ENCODE peak calls at places on chromosome 2, in six cellular contexts. P, B, H, A, Q and O are unnamed samples.

GRCh38 chr2:108909917-108910515 is 79.0 kb downstream of the EDAR start:
- DNase-seq in P (no peak), B (no peak), H (peak; percentile 21), A (no peak), Q (no peak), O (no peak)

GRCh38 chr2:161426416-161426787 is 10.3 kb downstream of the TBR1 start:
- DNase-seq in P (no peak), B (no peak), H (no peak), A (peak; percentile 5), Q (no peak), O (no peak)

GRCh38 chr2:134438371-134438770 is 184.5 kb downstream of the MGAT5 start:
- DNase-seq in P (no peak), B (no peak), H (no peak), A (no peak), Q (no peak), O (no peak)

GRCh38 chr2:177708106-177708505 is 315.5 kb downstream of the AGPS start:
- DNase-seq in P (no peak), B (no peak), H (no peak), A (no peak), Q (no peak), O (no peak)

GRCh38 chr2:8882094-8882493 is 44.7 kb upstream of the KIDINS220 start:
- DNase-seq in P (peak; percentile 58), B (no peak), H (no peak), A (peak; percentile 15), Q (no peak), O (no peak)

GRCh38 chr2:20916604-20917286 is 93.8 kb upstream of the LDAH start:
- DNase-seq in P (no peak), B (no peak), H (no peak), A (no peak), Q (no peak), O (no peak)

GRCh38 chr2:225192869-225193268 is 150.6 kb upstream of the DOCK10 start:
- DNase-seq in P (no peak), B (no peak), H (no peak), A (no peak), Q (no peak), O (no peak)

GRCh38 chr2:52897511-52898085 is 870.0 kb upstream of the CHAC2 start:
- DNase-seq in P (no peak), B (no peak), H (no peak), A (no peak), Q (no peak), O (no peak)

GRCh38 chr2:54543736-54544396 is 87.7 kb downstream of the SPTBN1 start:
- DNase-seq in P (no peak), B (no peak), H (no peak), A (no peak), Q (no peak), O (no peak)

GRCh38 chr2:205975082-205975949 is 110.7 kb downstream of the INO80D start:
- DNase-seq in P (no peak), B (no peak), H (peak; percentile 70), A (no peak), Q (no peak), O (no peak)

GRCh38 chr2:215829261-215829660 is 184.1 kb downstream of the MREG start:
- DNase-seq in P (no peak), B (no peak), H (no peak), A (no peak), Q (no peak), O (no peak)

GRCh38 chr2:211928186-211928585 is 610.4 kb downstream of the ERBB4 start:
- DNase-seq in P (no peak), B (no peak), H (no peak), A (no peak), Q (no peak), O (no peak)

GRCh38 chr2:142112648-142113278 is 18.1 kb downstream of the LRP1B start:
- DNase-seq in P (no peak), B (no peak), H (no peak), A (no peak), Q (no peak), O (no peak)

DNA sequence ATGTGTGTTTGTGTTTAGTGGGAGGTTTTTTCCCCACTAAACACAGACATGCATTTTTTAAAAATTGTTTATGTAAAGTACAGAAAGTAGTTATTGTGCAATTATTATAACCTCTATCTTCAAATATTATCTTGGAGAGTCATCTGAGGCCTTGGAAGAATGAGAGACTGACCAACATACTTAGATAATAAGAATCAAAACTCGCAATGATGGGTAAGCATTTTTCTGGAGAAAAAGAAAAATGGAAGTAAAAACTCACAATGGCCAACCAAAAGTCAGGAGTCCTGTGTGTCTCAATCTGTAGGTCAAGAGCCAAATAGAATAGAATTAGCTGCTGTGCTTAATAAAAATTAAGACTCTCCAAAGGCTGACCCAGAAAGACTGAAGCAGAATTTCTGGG is 43.0 kb downstream of the MEMO1 start:
- DNase-seq in P (no peak), B (no peak), H (no peak), A (no peak), Q (no peak), O (no peak)
- TF ChIP-seq CTCF in P (no peak), B (no peak), H (no peak), A (no peak), Q (no peak), O (no peak)

DNA sequence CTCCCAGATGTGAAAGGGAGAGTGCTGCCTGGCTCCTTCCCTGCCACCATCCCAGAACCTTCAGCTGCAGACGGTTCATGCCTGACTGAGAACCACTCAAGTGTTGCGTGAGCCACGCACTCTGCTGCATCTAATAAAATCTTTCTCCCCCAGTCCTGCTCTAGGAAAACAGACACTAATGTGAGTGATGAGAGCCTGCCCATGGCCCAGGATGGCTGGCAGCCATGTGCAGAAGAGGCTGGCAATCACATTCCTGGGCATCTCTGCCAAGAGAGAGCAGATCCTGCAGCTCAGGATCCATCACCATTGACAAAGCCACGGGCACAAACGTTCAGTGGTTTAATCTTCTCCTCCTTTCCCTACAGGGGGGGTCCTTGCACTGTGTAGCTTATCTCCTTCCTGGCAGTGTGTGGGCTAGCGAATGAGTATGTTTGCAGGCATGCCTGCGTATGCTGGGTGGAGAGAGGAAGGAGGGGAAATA is 477.5 kb downstream of the SLC4A3 start:
- DNase-seq in P (peak; percentile 37), B (no peak), H (no peak), A (peak; percentile 46), Q (no peak), O (no peak)
- TF ChIP-seq CTCF in P (peak; percentile 66), B (no peak), H (no peak), A (no peak), Q (no peak), O (peak; percentile 47)

GRCh38 chr2:237666606-237667005 is 39.2 kb downstream of the LRRFIP1 start:
- DNase-seq in P (no peak), B (no peak), H (peak; percentile 24), A (no peak), Q (no peak), O (no peak)

GRCh38 chr2:237664151-237664550 is 36.8 kb downstream of the LRRFIP1 start:
- DNase-seq in P (no peak), B (no peak), H (peak; percentile 26), A (no peak), Q (no peak), O (no peak)

GRCh38 chr2:237663517-237663916 is 36.1 kb downstream of the LRRFIP1 start:
- DNase-seq in P (no peak), B (no peak), H (no peak), A (no peak), Q (no peak), O (no peak)

GRCh38 chr2:237667891-237668290 is 40.5 kb downstream of the LRRFIP1 start:
- DNase-seq in P (no peak), B (no peak), H (no peak), A (no peak), Q (no peak), O (no peak)

GRCh38 chr2:237665713-237666143 is 38.3 kb downstream of the LRRFIP1 start:
- DNase-seq in P (no peak), B (no peak), H (no peak), A (peak; percentile 35), Q (no peak), O (no peak)
- TF ChIP-seq CTCF in P (no peak), B (peak; percentile 25), H (no peak), A (no peak), Q (no peak), O (peak; percentile 66)

GRCh38 chr2:43228341-43228751 is 1.9 kb upstream of the ZFP36L2 start:
- DNase-seq in P (no peak), B (no peak), H (no peak), A (no peak), Q (no peak), O (no peak)

GRCh38 chr2:43230981-43231827 is 4.8 kb upstream of the ZFP36L2 start:
- DNase-seq in P (peak; percentile 85), B (no peak), H (no peak), A (no peak), Q (no peak), O (no peak)

GRCh38 chr2:43228782-43229659 is 2.6 kb upstream of the ZFP36L2 start:
- DNase-seq in P (no peak), B (no peak), H (no peak), A (no peak), Q (peak; percentile 58), O (no peak)

GRCh38 chr2:43227830-43228280 is 1.4 kb upstream of the ZFP36L2 start:
- DNase-seq in P (peak; percentile 79), B (no peak), H (no peak), A (no peak), Q (no peak), O (no peak)

GRCh38 chr2:43230481-43230880 is 4.1 kb upstream of the ZFP36L2 start:
- DNase-seq in P (no peak), B (no peak), H (no peak), A (no peak), Q (no peak), O (no peak)
- TF ChIP-seq CTCF in P (no peak), B (no peak), H (peak; percentile 19), A (no peak), Q (no peak), O (no peak)

DNA sequence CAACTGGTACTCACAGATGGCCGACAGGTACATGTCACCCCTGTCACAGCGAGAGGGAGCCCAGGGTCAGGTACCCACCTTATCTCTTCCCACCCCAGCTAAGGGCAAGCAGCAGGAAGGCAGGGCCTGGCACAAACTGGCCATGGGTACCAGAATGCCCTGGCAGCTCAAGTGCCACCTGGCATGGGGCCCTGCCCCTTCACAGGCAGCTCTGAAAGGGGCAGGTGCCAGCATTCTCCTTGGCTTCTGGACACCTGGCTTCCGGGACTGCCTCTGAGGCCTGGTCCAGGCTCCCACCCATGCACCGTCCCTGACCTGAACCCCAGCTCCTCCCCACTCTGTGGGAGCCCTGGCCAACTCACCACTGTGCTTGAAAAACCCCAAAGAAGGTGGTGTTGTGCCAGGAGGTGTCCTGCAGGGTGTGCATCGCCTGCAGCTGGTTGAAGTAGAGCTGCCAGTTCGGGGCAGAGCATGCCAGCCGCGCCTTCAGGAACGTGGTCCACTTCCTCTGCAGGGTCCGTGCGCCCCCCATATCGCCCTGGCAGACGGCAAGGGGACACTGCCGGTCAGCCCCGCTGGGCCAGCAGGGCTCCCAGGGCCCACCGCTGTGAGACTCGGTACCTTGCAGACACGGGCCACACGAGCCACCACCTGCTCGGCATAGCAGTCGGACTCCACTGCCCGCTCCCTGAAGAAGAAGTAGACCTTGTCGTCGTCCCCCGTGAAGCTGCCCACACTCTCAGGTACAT is 5.4 kb downstream of the SEMA4C start:
- DNase-seq in P (no peak), B (no peak), H (no peak), A (no peak), Q (no peak), O (no peak)
- TF ChIP-seq CTCF in P (no peak), B (no peak), H (no peak), A (no peak), Q (no peak), O (no peak)